ENCODE peak calls at places on chromosomes 7 and 10, in eight cellular contexts. K, W, U, F, O, V, G and J are unnamed samples.

GRCh38 chr7:47762746-47763062 is 180.8 kb upstream of the TNS3 start:
- DNase-seq in K (no peak), W (no peak), U (no peak), F (no peak), O (no peak), V (no peak), G (no peak), J (no peak)

GRCh38 chr10:46239999-46240683 is 46.7 kb upstream of the ANTXRL start:
- DNase-seq in K (no peak), W (no peak), U (no peak), F (no peak), O (no peak), V (no peak), G (no peak), J (no peak)

GRCh38 chr7:115083935-115084334 is 162.0 kb downstream of the MDFIC start:
- DNase-seq in K (no peak), W (no peak), U (no peak), F (no peak), O (no peak), V (no peak), G (no peak), J (no peak)

GRCh38 chr7:106915873-106916272 is 50.8 kb downstream of the PIK3CG start:
- DNase-seq in K (no peak), W (peak), U (no peak), F (no peak), O (no peak), V (no peak), G (no peak), J (no peak)

GRCh38 chr7:75756340-75757297 is 15.4 kb downstream of the CCL26 start:
- DNase-seq in K (no peak), W (no peak), U (no peak), F (no peak), O (no peak), V (peak), G (no peak), J (peak)

GRCh38 chr10:5563237-5563961 is 38.6 kb downstream of the CALML3 start:
- DNase-seq in K (no peak), W (no peak), U (no peak), F (peak), O (no peak), V (no peak), G (no peak), J (no peak)

GRCh38 chr10:79292789-79293746 is 54.2 kb upstream of the PPIF start:
- DNase-seq in K (no peak), W (peak), U (no peak), F (peak), O (no peak), V (no peak), G (peak), J (peak)

GRCh38 chr10:98331888-98332287 is 63.9 kb upstream of the LOXL4 start:
- DNase-seq in K (no peak), W (peak), U (no peak), F (no peak), O (no peak), V (peak), G (no peak), J (peak)

GRCh38 chr10:7667262-7668141 is 736 bp upstream of the ITIH5 start:
- DNase-seq in K (no peak), W (no peak), U (no peak), F (peak), O (peak), V (peak), G (no peak), J (no peak)

GRCh38 chr7:70267381-70267780 is 669.1 kb downstream of the AUTS2 start:
- DNase-seq in K (no peak), W (no peak), U (no peak), F (no peak), O (no peak), V (no peak), G (no peak), J (no peak)

GRCh38 chr10:131663411-131663810 is 237.4 kb upstream of the PPP2R2D start:
- DNase-seq in K (no peak), W (no peak), U (no peak), F (no peak), O (no peak), V (no peak), G (no peak), J (no peak)

GRCh38 chr7:56495165-56495564 is 378.9 kb upstream of the NUPR2 start:
- DNase-seq in K (no peak), W (no peak), U (no peak), F (no peak), O (no peak), V (no peak), G (no peak), J (no peak)

GRCh38 chr10:106567629-106568028 is 596.9 kb downstream of the SORCS1 start:
- DNase-seq in K (no peak), W (no peak), U (no peak), F (no peak), O (no peak), V (no peak), G (no peak), J (no peak)

GRCh38 chr7:123494193-123494796 is 40.1 kb downstream of the IQUB start:
- DNase-seq in K (peak), W (peak), U (peak), F (peak), O (no peak), V (peak), G (peak), J (peak)

GRCh38 chr10:65675236-65675635 is 1250.6 kb upstream of the LRRTM3 start:
- DNase-seq in K (no peak), W (no peak), U (no peak), F (no peak), O (no peak), V (no peak), G (no peak), J (no peak)

GRCh38 chr10:3660753-3661152 is 124.3 kb downstream of the KLF6 start:
- DNase-seq in K (no peak), W (no peak), U (no peak), F (no peak), O (no peak), V (peak), G (no peak), J (no peak)

GRCh38 chr7:118492466-118492865 is 268.0 kb downstream of the ANKRD7 start:
- DNase-seq in K (no peak), W (no peak), U (no peak), F (no peak), O (no peak), V (no peak), G (no peak), J (no peak)

GRCh38 chr7:43569424-43569823 is 13.5 kb upstream of the STK17A start:
- DNase-seq in K (no peak), W (no peak), U (peak), F (no peak), O (no peak), V (no peak), G (no peak), J (peak)

GRCh38 chr7:131843862-131844261 is 287.4 kb upstream of the PODXL start:
- DNase-seq in K (peak), W (no peak), U (no peak), F (peak), O (no peak), V (no peak), G (no peak), J (no peak)

GRCh38 chr10:131231965-131232541 is 79.5 kb downstream of the TCERG1L start:
- DNase-seq in K (no peak), W (no peak), U (no peak), F (no peak), O (no peak), V (no peak), G (no peak), J (no peak)

GRCh38 chr10:21733710-21734109 is 199.7 kb downstream of the MLLT10 start:
- DNase-seq in K (no peak), W (no peak), U (no peak), F (no peak), O (no peak), V (peak), G (no peak), J (no peak)

GRCh38 chr7:105589221-105590077 is 8.2 kb upstream of the EFCAB10 start:
- DNase-seq in K (peak), W (peak), U (peak), F (peak), O (peak), V (peak), G (peak), J (peak)

GRCh38 chr7:130912910-130913720 is 179.1 kb upstream of the KLF14 start:
- DNase-seq in K (no peak), W (peak), U (peak), F (no peak), O (peak), V (no peak), G (peak), J (peak)

GRCh38 chr7:128343554-128344430 is at the start of gene RBM28:
- DNase-seq in K (peak), W (peak), U (peak), F (peak), O (peak), V (peak), G (peak), J (peak)

GRCh38 chr7:32618470-32618869 is 123.2 kb downstream of the AVL9 start:
- DNase-seq in K (no peak), W (no peak), U (no peak), F (no peak), O (no peak), V (no peak), G (no peak), J (no peak)

GRCh38 chr10:51079331-51079730 is 5.0 kb downstream of the PRKG1 start:
- DNase-seq in K (no peak), W (no peak), U (no peak), F (peak), O (no peak), V (no peak), G (no peak), J (no peak)

GRCh38 chr10:116669080-116669479 is 48.3 kb downstream of the PNLIPRP2 start:
- DNase-seq in K (no peak), W (no peak), U (peak), F (no peak), O (no peak), V (no peak), G (no peak), J (no peak)

GRCh38 chr10:46299531-46300366 is 13.0 kb downstream of the ANTXRL start:
- DNase-seq in K (no peak), W (no peak), U (no peak), F (peak), O (peak), V (no peak), G (no peak), J (no peak)

GRCh38 chr7:102426268-102427031 is 6.9 kb upstream of the ORAI2 start:
- DNase-seq in K (no peak), W (peak), U (no peak), F (no peak), O (no peak), V (no peak), G (peak), J (peak)

GRCh38 chr10:12589789-12590188 is 240.4 kb downstream of the CAMK1D start:
- DNase-seq in K (no peak), W (no peak), U (no peak), F (no peak), O (no peak), V (no peak), G (no peak), J (no peak)

GRCh38 chr7:151388430-151388829 is 21.4 kb downstream of the WDR86 start:
- DNase-seq in K (no peak), W (no peak), U (no peak), F (no peak), O (no peak), V (no peak), G (no peak), J (no peak)

GRCh38 chr7:47556511-47557180 is 25.3 kb downstream of the TNS3 start:
- DNase-seq in K (no peak), W (no peak), U (no peak), F (no peak), O (no peak), V (no peak), G (no peak), J (no peak)

GRCh38 chr7:20964214-20964613 is 177.5 kb upstream of the SP8 start:
- DNase-seq in K (no peak), W (no peak), U (no peak), F (no peak), O (no peak), V (peak), G (no peak), J (peak)

GRCh38 chr10:122141821-122142651 is 129.1 kb upstream of the BTBD16 start:
- DNase-seq in K (no peak), W (no peak), U (peak), F (no peak), O (peak), V (no peak), G (no peak), J (no peak)

GRCh38 chr7:31497501-31497900 is 16.4 kb upstream of the ITPRID1 start:
- DNase-seq in K (no peak), W (no peak), U (no peak), F (no peak), O (no peak), V (no peak), G (no peak), J (no peak)

GRCh38 chr10:8326702-8327423 is 272.4 kb downstream of the GATA3 start:
- DNase-seq in K (peak), W (no peak), U (no peak), F (no peak), O (no peak), V (no peak), G (no peak), J (no peak)

GRCh38 chr7:150389532-150389816 is 10.3 kb downstream of the ZNF775 start:
- DNase-seq in K (no peak), W (peak), U (no peak), F (no peak), O (no peak), V (no peak), G (no peak), J (no peak)

GRCh38 chr7:29243777-29244655 is 49.4 kb downstream of the CHN2 start:
- DNase-seq in K (no peak), W (peak), U (no peak), F (no peak), O (no peak), V (no peak), G (no peak), J (no peak)

GRCh38 chr7:115747174-115747573 is 283.4 kb downstream of the TFEC start:
- DNase-seq in K (no peak), W (no peak), U (no peak), F (no peak), O (no peak), V (no peak), G (no peak), J (no peak)

GRCh38 chr10:1540144-1540543 is 197.2 kb downstream of the ADARB2 start:
- DNase-seq in K (no peak), W (no peak), U (no peak), F (no peak), O (no peak), V (no peak), G (no peak), J (no peak)